ENCODE peak calls at places on chromosomes 4 and X, in six cellular contexts. Z, U, K, V, G and N are unnamed samples.

GRCh38 chrX:78839711-78840110 is 92.2 kb downstream of the LPAR4 start:
- DNase-seq in Z (no peak), U (peak; percentile 53), K (no peak), V (no peak), G (no peak), N (no peak)

GRCh38 chr4:16573181-16573580 is 325.3 kb downstream of the LDB2 start:
- DNase-seq in Z (no peak), U (no peak), K (no peak), V (no peak), G (no peak), N (no peak)

GRCh38 chr4:7757501-7758443 is 181.9 kb downstream of the AFAP1 start:
- DNase-seq in Z (no peak), U (no peak), K (no peak), V (no peak), G (peak; percentile 16), N (no peak)

GRCh38 chr4:4577359-4577875 is 35.6 kb upstream of the STX18 start:
- DNase-seq in Z (no peak), U (no peak), K (no peak), V (no peak), G (no peak), N (no peak)

GRCh38 chrX:632391-633042 is 1.9 kb downstream of the SHOX start:
- DNase-seq in Z (peak; percentile 66), U (no peak), K (no peak), V (no peak), G (no peak), N (no peak)

GRCh38 chrX:16966745-16967144 is 20.3 kb downstream of the REPS2 start:
- DNase-seq in Z (no peak), U (no peak), K (no peak), V (no peak), G (no peak), N (no peak)

GRCh38 chr4:38177792-38178665 is 217.8 kb downstream of the PTTG2 start:
- DNase-seq in Z (no peak), U (no peak), K (peak; percentile 65), V (no peak), G (no peak), N (peak; percentile 21)

GRCh38 chr4:53702334-53703266 is 111.3 kb upstream of the LNX1 start:
- DNase-seq in Z (peak; percentile 53), U (peak; percentile 15), K (no peak), V (peak; percentile 59), G (peak; percentile 16), N (no peak)

GRCh38 chr4:3035674-3036073 is 38.7 kb downstream of the HTT-AS start:
- DNase-seq in Z (no peak), U (no peak), K (no peak), V (no peak), G (no peak), N (no peak)

GRCh38 chr4:19406789-19407188 is 844.9 kb upstream of the SLIT2 start:
- DNase-seq in Z (no peak), U (no peak), K (no peak), V (no peak), G (no peak), N (no peak)

GRCh38 chrX:107683124-107683895 is 55.0 kb downstream of the PRPS1 start:
- DNase-seq in Z (no peak), U (no peak), K (no peak), V (no peak), G (no peak), N (no peak)

GRCh38 chr4:144174401-144175067 is 34.0 kb upstream of the GYPA start:
- DNase-seq in Z (peak; percentile 70), U (peak; percentile 86), K (peak; percentile 35), V (peak; percentile 4), G (peak; percentile 71), N (no peak)

GRCh38 chr4:6011686-6012085 is 6.5 kb downstream of the C4orf50 start:
- DNase-seq in Z (no peak), U (no peak), K (no peak), V (peak; percentile 10), G (peak; percentile 8), N (no peak)

GRCh38 chr4:14301993-14302392 is 674.5 kb upstream of the BOD1L1 start:
- DNase-seq in Z (no peak), U (no peak), K (no peak), V (no peak), G (no peak), N (no peak)

GRCh38 chrX:7108995-7109634 is 38.4 kb upstream of the STS start:
- DNase-seq in Z (no peak), U (no peak), K (peak; percentile 60), V (no peak), G (peak; percentile 7), N (no peak)

GRCh38 chrX:15512401-15512965 is 11.9 kb downstream of the BMX start:
- DNase-seq in Z (no peak), U (no peak), K (no peak), V (no peak), G (no peak), N (no peak)

GRCh38 chr4:189507060-189507459 is 433.6 kb upstream of the FRG1 start:
- DNase-seq in Z (no peak), U (no peak), K (no peak), V (no peak), G (no peak), N (no peak)

GRCh38 chr4:17794730-17795129 is 13.3 kb upstream of the FAM184B start:
- DNase-seq in Z (peak; percentile 10), U (no peak), K (no peak), V (no peak), G (no peak), N (no peak)

GRCh38 chrX:119429471-119429870 is 30.3 kb downstream of the SLC25A43 start:
- DNase-seq in Z (no peak), U (no peak), K (no peak), V (no peak), G (no peak), N (no peak)

GRCh38 chrX:9542765-9543119 is 77.9 kb downstream of the TBL1X start:
- DNase-seq in Z (no peak), U (no peak), K (no peak), V (no peak), G (peak; percentile 31), N (no peak)

GRCh38 chr4:186096681-186097080 is 7.8 kb upstream of the FAM149A start:
- DNase-seq in Z (no peak), U (no peak), K (no peak), V (no peak), G (no peak), N (no peak)

GRCh38 chr4:5371415-5372190 is 320.3 kb downstream of the STK32B start:
- DNase-seq in Z (no peak), U (peak; percentile 27), K (no peak), V (no peak), G (no peak), N (no peak)

GRCh38 chr4:69601065-69601464 is 38.4 kb downstream of the UGT2A2 start:
- DNase-seq in Z (peak; percentile 36), U (no peak), K (no peak), V (no peak), G (no peak), N (no peak)

GRCh38 chrX:26915064-26915463 is 548.1 kb downstream of the PPP4R3C start:
- DNase-seq in Z (no peak), U (no peak), K (no peak), V (no peak), G (no peak), N (no peak)

DNA sequence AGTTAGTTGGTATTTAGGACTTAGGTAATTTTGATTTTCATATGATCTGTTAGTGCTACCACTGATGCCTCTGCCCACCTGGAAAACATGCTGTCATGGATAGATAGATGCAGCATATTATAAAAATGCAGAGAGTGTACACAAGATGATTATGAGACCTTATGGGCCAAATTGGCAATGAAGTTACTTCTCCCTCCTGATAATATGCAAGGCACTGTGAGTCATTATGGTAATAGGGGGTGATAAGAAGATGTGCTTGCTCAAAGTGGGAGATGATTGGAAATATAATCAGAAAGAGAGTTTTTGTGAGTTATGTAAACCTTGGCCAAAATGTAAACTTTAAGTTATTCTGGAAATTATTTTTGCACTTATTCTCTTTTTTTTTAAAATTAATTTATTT is 56.6 kb upstream of the RHOH start:
- DNase-seq in Z (no peak), U (no peak), K (no peak), V (no peak), G (no peak), N (no peak)
- H3K36me3 ChIP-seq in Z (peaks cover 25% of the 10 kb centered on the region), U (peaks cover 15% of the 10 kb centered on the region), K (peaks cover 65% of the 10 kb centered on the region), V (peaks cover 4% of the 10 kb centered on the region), G (peaks cover 30% of the 10 kb centered on the region), N (peaks cover 4% of the 10 kb centered on the region)

DNA sequence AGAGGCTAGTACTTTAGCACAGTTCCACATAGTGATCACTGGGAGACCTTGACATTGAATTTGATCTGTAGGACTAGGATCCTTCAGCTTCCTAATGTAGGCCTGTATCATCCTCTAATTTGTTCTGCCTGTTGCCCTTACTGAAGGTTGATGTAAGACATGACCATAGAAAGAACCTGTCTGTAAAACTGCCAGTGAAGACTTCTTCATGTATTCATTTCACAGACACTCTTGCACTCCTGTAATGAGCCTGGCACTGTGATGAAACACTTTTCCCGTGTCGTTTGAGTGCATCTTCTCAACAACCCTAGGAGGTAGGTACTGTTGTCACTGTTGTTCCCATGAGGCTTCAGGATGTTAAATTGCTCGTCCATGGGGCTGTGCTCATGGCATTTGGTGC is 14.7 kb downstream of the RAB9A start:
- DNase-seq in Z (no peak), U (no peak), K (no peak), V (no peak), G (no peak), N (no peak)
- H3K27ac ChIP-seq in Z (no peak overlapping the region), U (no peak overlapping the region), K (no peak overlapping the region), V (no peak overlapping the region), G (no peak overlapping the region), N (no peak overlapping the region)

DNA sequence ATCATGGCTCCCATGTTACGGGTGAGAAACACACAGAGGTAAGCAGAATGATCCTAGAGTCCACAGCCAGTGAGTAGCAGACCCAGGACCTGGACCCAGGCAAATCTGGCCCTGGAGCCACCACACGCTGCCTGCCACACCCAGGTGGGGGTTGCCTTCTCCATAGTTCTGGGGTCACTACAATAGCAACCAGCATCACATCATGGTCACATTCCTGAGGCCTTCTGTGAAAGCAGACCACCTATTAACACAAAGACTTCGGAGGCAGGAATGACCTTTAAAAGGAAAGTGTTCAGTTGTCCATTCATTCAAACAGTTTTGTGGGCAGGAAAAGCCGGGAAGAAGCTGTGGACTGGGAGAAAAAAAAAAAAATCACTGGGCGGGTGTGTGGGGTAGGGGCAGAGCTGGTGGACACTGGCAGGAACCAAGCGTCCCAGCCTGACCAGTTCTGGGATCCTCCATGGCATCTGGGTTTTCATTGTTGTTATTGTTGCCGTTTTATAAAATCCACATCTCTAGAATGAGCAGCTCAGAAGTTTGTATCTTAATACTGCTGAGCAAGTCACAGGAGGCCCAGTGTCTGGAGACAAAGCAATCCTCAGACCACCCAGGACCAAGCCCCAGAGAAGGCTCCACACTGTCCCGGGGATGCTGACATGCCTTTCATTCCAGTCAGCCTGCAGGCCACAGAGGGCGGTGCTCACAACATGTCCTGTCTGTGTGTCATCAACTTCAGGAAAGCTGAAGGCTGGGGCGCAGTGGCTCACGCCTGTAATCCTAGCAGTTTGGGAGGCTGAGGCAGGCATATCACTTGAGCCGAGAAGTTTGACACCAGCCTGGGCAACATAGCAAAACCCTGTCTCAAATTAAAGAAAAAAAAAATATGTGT is 67.0 kb downstream of the SEL1L3 start:
- DNase-seq in Z (peak; percentile 78), U (peak; percentile 65), K (no peak), V (no peak), G (peak; percentile 68), N (no peak)
- H3K4me3 ChIP-seq in Z (no peak overlapping the region), U (no peak overlapping the region), K (no peak overlapping the region), V (no peak overlapping the region), G (no peak overlapping the region), N (no peak overlapping the region)

DNA sequence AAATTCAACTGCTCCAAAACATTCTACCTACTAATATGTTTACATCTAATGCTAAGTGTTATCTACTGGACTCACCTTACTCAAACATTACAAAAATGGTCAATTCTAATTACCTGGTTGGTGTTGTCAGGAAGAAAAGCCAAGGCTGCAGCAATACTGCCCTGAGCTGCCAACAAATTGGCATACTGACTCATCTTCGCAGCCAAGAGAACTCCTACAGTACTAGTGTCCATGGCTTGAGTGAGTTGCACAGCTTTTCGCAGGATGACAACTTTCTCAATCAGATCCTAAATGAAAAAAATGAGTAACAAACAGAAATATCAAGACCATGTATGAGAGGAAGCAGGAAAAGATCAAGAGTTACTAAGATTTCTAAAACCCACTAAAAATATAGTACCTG is 39.6 kb downstream of the SEC31A start:
- DNase-seq in Z (no peak), U (no peak), K (no peak), V (no peak), G (no peak), N (no peak)
- H3K36me3 ChIP-seq in Z (peaks cover 27% of the 10 kb centered on the region), U (peaks cover 40% of the 10 kb centered on the region), K (peaks cover 84% of the 10 kb centered on the region), V (peaks cover 20% of the 10 kb centered on the region), G (peaks cover 78% of the 10 kb centered on the region), N (peaks cover 45% of the 10 kb centered on the region)